ENCODE peak calls at places on chromosomes 13 and 19, in five cellular contexts. I, A, N, Y and O are unnamed samples.

GRCh38 chr19:13505761-13506549 is at the start of gene CACNA1A:
- DNase-seq in N (peak; percentile 51), I (no peak), Y (no peak), A (peak; percentile 42), O (no peak)

GRCh38 chr13:94607939-94608338 is 6.3 kb downstream of the GPR180 start:
- DNase-seq in A (no peak), Y (no peak), I (no peak), N (no peak), O (no peak)

GRCh38 chr19:6556480-6556879 is 25.7 kb downstream of the TNFSF9 start:
- DNase-seq in N (no peak), I (no peak), Y (no peak), A (no peak), O (no peak)

GRCh38 chr13:51919531-51919930 is 57.8 kb downstream of the CCDC70 start:
- DNase-seq in Y (no peak), A (no peak), N (no peak), I (no peak), O (no peak)

GRCh38 chr13:38262211-38262610 is 87.4 kb upstream of the UFM1 start:
- DNase-seq in N (peak; percentile 68), Y (no peak), A (no peak), I (no peak), O (no peak)

GRCh38 chr19:42032428-42032827 is 37.6 kb downstream of the GRIK5 start:
- DNase-seq in I (no peak), N (no peak), A (peak; percentile 18), Y (no peak), O (no peak)

GRCh38 chr13:106990594-106990993 is 422.7 kb upstream of the ARGLU1 start:
- DNase-seq in I (no peak), A (no peak), N (peak; percentile 60), Y (no peak), O (no peak)

GRCh38 chr19:45901432-45901903 is 945 bp downstream of the MYPOP start:
- DNase-seq in N (peak; percentile 87), I (peak; percentile 30), A (peak; percentile 29), Y (no peak), O (peak; percentile 84)

GRCh38 chr19:5870986-5871394 is 650 bp upstream of the FUT5 start:
- DNase-seq in A (no peak), I (no peak), Y (no peak), N (no peak), O (no peak)

GRCh38 chr19:751501-752341 is 809 bp downstream of the MISP start:
- DNase-seq in Y (no peak), N (peak; percentile 85), I (no peak), A (peak; percentile 44), O (peak; percentile 76)

GRCh38 chr13:85363504-85363903 is 435.7 kb downstream of the SLITRK6 start:
- DNase-seq in Y (no peak), I (no peak), A (no peak), N (no peak), O (no peak)

GRCh38 chr13:47216176-47216822 is 319.4 kb upstream of the HTR2A start:
- DNase-seq in A (peak; percentile 75), N (peak; percentile 19), Y (no peak), I (no peak), O (no peak)

GRCh38 chr13:97946951-97947588 is 6.4 kb upstream of the IPO5 start:
- DNase-seq in N (peak; percentile 91), A (no peak), Y (no peak), I (no peak), O (no peak)

DNA sequence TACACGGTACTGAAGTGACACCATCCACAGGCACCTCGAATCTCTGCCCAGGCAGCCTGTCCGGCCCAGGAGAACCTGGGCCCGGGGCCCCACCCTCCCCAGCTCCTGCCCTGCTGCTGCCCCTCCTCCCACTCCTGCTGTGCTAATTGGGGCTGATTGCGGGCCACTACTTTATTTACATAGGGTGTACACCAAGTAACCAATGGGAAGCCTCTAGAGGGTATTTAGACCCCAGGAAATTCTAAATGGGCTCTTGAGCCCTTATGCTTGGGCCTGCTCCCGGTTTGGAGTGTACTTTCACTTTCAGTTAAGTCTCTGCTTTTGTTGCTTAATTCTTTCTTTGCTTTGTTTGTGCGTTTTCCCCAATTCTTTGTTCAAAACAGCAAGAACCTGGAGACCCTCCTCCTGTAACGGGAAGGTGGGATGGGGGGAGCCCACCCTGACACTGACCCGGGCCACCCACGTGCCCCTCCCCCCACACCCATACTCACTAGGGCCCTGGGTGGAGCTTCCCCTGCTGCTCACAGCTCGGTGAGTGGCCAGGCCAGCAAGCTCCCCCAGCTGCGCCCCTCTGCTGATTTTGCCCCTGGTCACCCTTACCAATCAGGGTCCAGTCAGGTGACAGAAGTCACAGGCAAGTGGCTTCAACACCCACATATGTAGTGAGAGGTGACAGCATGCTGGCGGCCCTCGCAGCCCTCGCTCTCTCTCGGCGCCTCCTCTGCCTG is 9.4 kb downstream of the SCGB2B2 start:
- DNase-seq in I (peak; percentile 8), A (no peak), N (peak; percentile 58), Y (no peak), O (no peak)
- H3K4me3 ChIP-seq in I (no peak overlapping the region), A (no peak overlapping the region), N (peak overlapping the region; percentile 77), Y (no peak overlapping the region), O (peak overlapping the region; percentile 68)

GRCh38 chr19:43425567-43426392 is 11.1 kb downstream of the TEX101 start:
- DNase-seq in Y (peak; percentile 18), A (peak; percentile 46), I (no peak), N (peak; percentile 57), O (no peak)
- H3K9ac ChIP-seq in Y (no peak overlapping the region), A (no peak overlapping the region), I (no peak overlapping the region), N (peak overlapping the region; percentile 22), O (no peak overlapping the region)

DNA sequence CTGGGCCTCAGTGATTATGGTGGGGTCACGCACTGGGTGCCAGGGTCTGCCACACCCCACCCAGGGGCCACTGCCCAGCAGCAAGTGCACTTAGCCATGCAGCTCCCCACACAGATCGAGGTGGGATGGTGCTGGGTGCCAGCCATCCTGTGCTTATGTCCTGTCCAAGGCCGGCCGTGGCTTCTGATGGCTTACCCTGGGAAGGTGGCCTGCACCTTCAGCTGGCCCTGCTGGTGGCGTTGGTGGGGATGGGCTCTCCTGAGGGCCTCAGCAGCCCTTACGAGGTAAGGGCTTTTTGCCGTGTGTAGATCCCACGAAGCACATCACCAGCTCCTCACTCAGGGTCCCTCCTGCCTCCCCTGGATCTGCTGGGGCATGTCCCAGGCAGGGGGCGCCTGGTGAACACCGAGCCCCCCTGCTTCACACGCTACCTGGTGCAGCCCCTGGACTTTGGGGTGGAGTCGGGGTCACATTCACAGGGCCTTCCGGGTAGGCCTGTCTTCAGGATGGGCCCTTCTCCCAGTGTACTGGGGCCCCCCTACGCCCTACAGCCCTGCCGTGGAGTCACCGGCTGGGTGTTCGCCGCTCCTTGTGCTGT is 46.6 kb downstream of the CRTC1 start:
- DNase-seq in A (no peak), Y (no peak), I (no peak), N (no peak), O (peak; percentile 45)
- H3K4me1 ChIP-seq in A (peaks cover 3% of the 10 kb centered on the region), Y (peaks cover 4% of the 10 kb centered on the region), I (no peaks in the 10 kb centered on the region), N (peaks cover 9% of the 10 kb centered on the region), O (peaks cover 8% of the 10 kb centered on the region)

GRCh38 chr19:17865364-17866311 is 5.9 kb downstream of the RPL18A start:
- DNase-seq in Y (peak; percentile 57), A (peak; percentile 55), I (no peak), N (no peak), O (no peak)
- H3K4me3 ChIP-seq in Y (no peak overlapping the region), A (no peak overlapping the region), I (no peak overlapping the region), N (no peak overlapping the region), O (no peak overlapping the region)

GRCh38 chr13:110559429-110559943 is 2.0 kb downstream of the RAB20 start:
- DNase-seq in N (no peak), A (no peak), Y (no peak), I (no peak), O (peak; percentile 80)
- H3K9ac ChIP-seq in N (peak overlapping the region; percentile 93), A (peak overlapping the region; percentile 39), Y (no peak overlapping the region), I (no peak overlapping the region), O (peak overlapping the region; percentile 8)

GRCh38 chr13:90768116-90768515 is 579.4 kb upstream of the MIR17HG start:
- DNase-seq in Y (no peak), I (no peak), N (no peak), A (peak; percentile 22), O (no peak)

GRCh38 chr13:90770334-90770733 is 577.2 kb upstream of the MIR17HG start:
- DNase-seq in A (peak; percentile 63), I (no peak), N (no peak), Y (no peak), O (no peak)

GRCh38 chr13:90766503-90766902 is 581.0 kb upstream of the MIR17HG start:
- DNase-seq in N (no peak), Y (no peak), I (no peak), A (no peak), O (no peak)

GRCh38 chr13:90769387-90769786 is 578.1 kb upstream of the MIR17HG start:
- DNase-seq in N (no peak), I (no peak), Y (no peak), A (peak; percentile 67), O (no peak)
- H3K4me1 ChIP-seq in N (no peaks in the 10 kb centered on the region), I (no peaks in the 10 kb centered on the region), Y (no peaks in the 10 kb centered on the region), A (peaks cover 7% of the 10 kb centered on the region), O (no peaks in the 10 kb centered on the region)